ENCODE peak calls at places on chromosome 20, in seven cellular contexts. H is right lobe of liver, D is AG09309, W is spleen, R is A549, P is fibroblast of lung, N is stomach. G is an unnamed sample.
A peak's percentile ranks its signal among the peaks of the same experiment; 100 is the strongest.

GRCh38 chr20:44688053-44688625 is 27.0 kb upstream of the CCN5 start:
- DNase-seq in P (no peak), W (no peak), D (no peak), R (no peak), H (no peak), N (no peak), G (no peak)

GRCh38 chr20:32707691-32708581 is 34.2 kb upstream of the C20orf203 start:
- DNase-seq in H (no peak), P (peak; percentile 77), R (no peak), W (no peak), D (peak; percentile 14), N (no peak), G (no peak)

GRCh38 chr20:2599265-2600060 is 53.0 kb upstream of the NOP56 start:
- DNase-seq in W (no peak), N (no peak), R (no peak), D (no peak), P (no peak), H (no peak), G (no peak)

GRCh38 chr20:57435498-57436222 is 44.5 kb downstream of the RBM38 start:
- DNase-seq in R (peak; percentile 30), H (peak; percentile 89), D (no peak), P (peak; percentile 60), N (peak; percentile 82), W (peak; percentile 89), G (no peak)

GRCh38 chr20:11920083-11920482 is 2.4 kb downstream of the BTBD3 start:
- DNase-seq in H (no peak), N (no peak), R (no peak), D (no peak), P (no peak), W (no peak), G (no peak)

GRCh38 chr20:45181639-45182038 is 6.9 kb downstream of the PI3 start:
- DNase-seq in D (peak; percentile 28), W (no peak), H (no peak), R (no peak), P (peak; percentile 6), N (no peak), G (no peak)

GRCh38 chr20:33443512-33444239 is at the start of gene SNTA1:
- DNase-seq in N (peak; percentile 98), R (peak; percentile 86), D (no peak), P (peak; percentile 71), W (peak; percentile 98), H (peak; percentile 98), G (no peak)

GRCh38 chr20:58222446-58222845 is 6.0 kb downstream of the ANKRD60 start:
- DNase-seq in H (no peak), N (no peak), P (no peak), D (no peak), R (no peak), W (no peak), G (no peak)

GRCh38 chr20:60752741-60753420 is 499.2 kb upstream of the CDH4 start:
- DNase-seq in D (no peak), W (no peak), N (no peak), P (no peak), R (no peak), H (no peak), G (no peak)

GRCh38 chr20:3749087-3749688 is 16.7 kb downstream of the HSPA12B start:
- DNase-seq in R (no peak), P (no peak), H (no peak), N (no peak), W (no peak), D (no peak), G (no peak)

GRCh38 chr20:4369798-4370124 is 351.9 kb upstream of the PRND start:
- DNase-seq in R (no peak), N (no peak), H (no peak), P (no peak), D (no peak), W (no peak), G (no peak)

GRCh38 chr20:63274381-63275228 is 2.0 kb downstream of the ARFGAP1 start:
- DNase-seq in W (no peak), R (no peak), P (peak; percentile 25), D (no peak), H (no peak), N (no peak), G (no peak)

GRCh38 chr20:3239026-3239866 is at the start of gene SLC4A11:
- DNase-seq in H (peak; percentile 67), P (peak; percentile 61), D (no peak), R (peak; percentile 80), N (peak; percentile 80), W (peak; percentile 82), G (no peak)

GRCh38 chr20:63234693-63235398 is 859 bp upstream of the BIRC7 start:
- DNase-seq in W (no peak), R (peak; percentile 78), H (peak; percentile 52), D (no peak), N (peak; percentile 52), P (no peak), G (no peak)

GRCh38 chr20:36624068-36624813 is 18.7 kb downstream of the RAB5IF start:
- DNase-seq in D (no peak), H (peak; percentile 33), N (peak; percentile 74), P (no peak), R (no peak), W (no peak), G (no peak)

GRCh38 chr20:57219071-57219677 is 47.3 kb downstream of the BMP7 start:
- DNase-seq in W (no peak), H (no peak), P (no peak), D (no peak), R (no peak), N (no peak), G (no peak)

GRCh38 chr20:2696646-2697045 is 4.1 kb downstream of the EBF4 start:
- DNase-seq in N (peak; percentile 7), H (no peak), R (no peak), P (no peak), D (no peak), W (peak; percentile 58), G (no peak)

GRCh38 chr20:32203556-32204484 is 3.7 kb downstream of the PLAGL2 start:
- DNase-seq in N (peak; percentile 63), W (no peak), R (no peak), D (no peak), P (peak; percentile 22), H (no peak), G (no peak)

GRCh38 chr20:9374480-9374879 is 139.9 kb upstream of the LAMP5 start:
- DNase-seq in P (peak; percentile 60), W (no peak), R (no peak), H (no peak), N (no peak), D (no peak), G (no peak)

GRCh38 chr20:50191566-50192363 is 1.1 kb downstream of the CEBPB start:
- DNase-seq in W (peak; percentile 93), H (peak; percentile 59), P (peak; percentile 60), D (no peak), R (peak; percentile 75), N (peak; percentile 47), G (no peak)

GRCh38 chr20:54197621-54198604 is 10.0 kb upstream of the PFDN4 start:
- DNase-seq in N (no peak), D (peak; percentile 56), H (no peak), W (no peak), P (peak; percentile 60), R (peak; percentile 89), G (peak; percentile 39)

GRCh38 chr20:49915380-49916145 is at the start of gene SPATA2:
- DNase-seq in D (peak; percentile 68), W (peak; percentile 98), R (peak; percentile 97), N (peak; percentile 98), P (peak; percentile 93), H (peak; percentile 98), G (no peak)

GRCh38 chr20:50654899-50655298 is 36.4 kb downstream of the RIPOR3 start:
- DNase-seq in D (peak; percentile 13), N (no peak), W (no peak), H (no peak), R (no peak), P (peak; percentile 36), G (no peak)

GRCh38 chr20:16775961-16776360 is 27.8 kb downstream of the OTOR start:
- DNase-seq in H (no peak), P (no peak), N (no peak), R (no peak), D (no peak), W (no peak), G (no peak)
- TF ChIP-seq CTCF in H (no peak), P (no peak), N (no peak), R (no peak), D (no peak), W (no peak), G (no peak)

GRCh38 chr20:47173596-47174216 is 182.8 kb downstream of the ZMYND8 start:
- DNase-seq in D (no peak), W (peak; percentile 52), H (no peak), R (peak; percentile 13), P (no peak), N (no peak), G (no peak)
- TF ChIP-seq CTCF in D (peak; percentile 10), W (no peak), H (no peak), R (no peak), P (no peak), N (no peak), G (peak; percentile 15)

GRCh38 chr20:21110811-21111210 is 4.7 kb upstream of the LINC00237 start:
- DNase-seq in D (no peak), H (no peak), P (no peak), R (no peak), N (no peak), W (no peak), G (no peak)
- TF ChIP-seq CTCF in D (no peak), H (no peak), P (no peak), R (no peak), N (no peak), W (no peak), G (no peak)

GRCh38 chr20:41746635-41747034 is 128.5 kb upstream of the CHD6 start:
- DNase-seq in P (no peak), W (no peak), H (no peak), D (no peak), N (no peak), R (no peak), G (no peak)
- TF ChIP-seq CTCF in P (no peak), W (no peak), H (peak; percentile 37), D (no peak), N (no peak), R (no peak), G (peak; percentile 30)

GRCh38 chr20:41245086-41245707 is 72.3 kb downstream of the ZHX3 start:
- DNase-seq in W (no peak), R (no peak), H (no peak), P (peak; percentile 36), D (no peak), N (no peak), G (no peak)
- TF ChIP-seq CTCF in W (no peak), R (no peak), H (no peak), P (no peak), D (no peak), N (no peak), G (peak; percentile 14)